ENCODE peak calls at places on chromosomes 4 and X, in seven cellular contexts. U, N, S, X, J, L and O are unnamed samples.

GRCh38 chr4:70895846-70896435 is 6.2 kb upstream of the MOB1B start:
- DNase-seq in U (no peak), N (no peak), S (no peak), X (no peak), J (no peak), L (no peak), O (no peak)

GRCh38 chr4:54228563-54229501 is at the start of gene PDGFRA:
- DNase-seq in U (peak; percentile 85), N (no peak), S (no peak), X (no peak), J (no peak), L (no peak), O (peak; percentile 23)

GRCh38 chr4:74948279-74948678 is 15.4 kb downstream of the PARM1 start:
- DNase-seq in U (no peak), N (no peak), S (no peak), X (no peak), J (no peak), L (no peak), O (no peak)

GRCh38 chr4:153714247-153714646 is 30.2 kb downstream of the TLR2 start:
- DNase-seq in U (no peak), N (no peak), S (no peak), X (no peak), J (no peak), L (no peak), O (no peak)

GRCh38 chrX:106891762-106892161 is 11.4 kb downstream of the RIPPLY1 start:
- DNase-seq in U (no peak), N (no peak), S (no peak), X (no peak), J (peak; percentile 45), L (no peak), O (no peak)

GRCh38 chrX:41137589-41137988 is 52.3 kb downstream of the USP9X start:
- DNase-seq in U (no peak), N (no peak), S (no peak), X (no peak), J (peak; percentile 12), L (peak; percentile 18), O (no peak)

GRCh38 chr4:169510617-169511016 is 101.8 kb downstream of the NEK1 start:
- DNase-seq in U (no peak), N (no peak), S (no peak), X (no peak), J (no peak), L (no peak), O (no peak)

GRCh38 chr4:48270516-48270897 is 869 bp upstream of the TEC start:
- DNase-seq in U (no peak), N (no peak), S (no peak), X (no peak), J (no peak), L (no peak), O (no peak)

GRCh38 chrX:23344208-23344903 is 9.7 kb downstream of the PTCHD1 start:
- DNase-seq in U (no peak), N (no peak), S (no peak), X (no peak), J (peak; percentile 1), L (no peak), O (no peak)

GRCh38 chrX:87236836-87237235 is 280.8 kb upstream of the KLHL4 start:
- DNase-seq in U (no peak), N (no peak), S (no peak), X (no peak), J (no peak), L (no peak), O (no peak)

GRCh38 chr4:1469596-1470392 is 63.6 kb upstream of the NKX1-1 start:
- DNase-seq in U (peak; percentile 33), N (no peak), S (no peak), X (no peak), J (peak; percentile 34), L (no peak), O (no peak)

GRCh38 chrX:17567173-17567572 is 170.1 kb upstream of the SCML1 start:
- DNase-seq in U (no peak), N (no peak), S (no peak), X (no peak), J (no peak), L (no peak), O (no peak)

GRCh38 chr4:17546678-17547077 is 30.3 kb upstream of the LAP3 start:
- DNase-seq in U (no peak), N (no peak), S (no peak), X (no peak), J (no peak), L (no peak), O (no peak)

GRCh38 chr4:170259631-170260153 is 169.9 kb upstream of the AADAT start:
- DNase-seq in U (peak; percentile 74), N (peak; percentile 46), S (peak; percentile 85), X (no peak), J (peak; percentile 90), L (peak; percentile 86), O (peak; percentile 98)

GRCh38 chr4:112213091-112213490 is 18.5 kb upstream of the AP1AR start:
- DNase-seq in U (no peak), N (no peak), S (no peak), X (no peak), J (no peak), L (no peak), O (no peak)

GRCh38 chrX:103878466-103879151 is 46.6 kb upstream of the RAB9B start:
- DNase-seq in U (no peak), N (no peak), S (peak; percentile 35), X (no peak), J (peak; percentile 72), L (no peak), O (no peak)

GRCh38 chr4:53174824-53175223 is 191.0 kb downstream of the SCFD2 start:
- DNase-seq in U (no peak), N (no peak), S (no peak), X (no peak), J (no peak), L (no peak), O (no peak)

GRCh38 chr4:113584407-113585150 is 177.0 kb downstream of the CAMK2D start:
- DNase-seq in U (no peak), N (no peak), S (peak; percentile 50), X (no peak), J (peak; percentile 8), L (no peak), O (no peak)